ENCODE peak calls at places on chromosomes 1 and 21, in ten cellular contexts. U is memory B cell; P is AG20443; X is progenitor cell of endocrine pancreas; O is fibroblast of pulmonary artery; Q is HEK293T; I is Calu3; Z is bronchial epithelial cell; E is activated CD4-positive, alpha-beta T cell treated with anti-CD3 and anti-CD28 coated beads, Interleukin-2, amount 50 U/mL, for 24 hours; T is nucleus accumbens. K is an unnamed sample.

GRCh38 chr21:44926364-44927101 is 5.8 kb upstream of the ITGB2 start:
- DNase-seq in U (no peak), P (peak), X (no peak), O (no peak), Q (no peak), I (no peak), Z (peak), E (no peak), T (no peak), K (no peak)

GRCh38 chr1:93164816-93165215 is 15.4 kb downstream of the TMED5 start:
- DNase-seq in U (no peak), P (no peak), X (no peak), O (no peak), Q (no peak), I (no peak), Z (no peak), E (no peak), T (no peak), K (no peak)

GRCh38 chr1:236168716-236169429 is 26.5 kb downstream of the GPR137B start:
- DNase-seq in U (no peak), P (no peak), X (no peak), O (peak), Q (no peak), I (peak), Z (peak), E (no peak), T (no peak), K (peak)

GRCh38 chr1:229594227-229595008 is 31.5 kb downstream of the TAF5L start:
- DNase-seq in U (no peak), P (no peak), X (no peak), O (no peak), Q (no peak), I (no peak), Z (no peak), E (no peak), T (no peak), K (no peak)

GRCh38 chr21:33663241-33663640 is 20.9 kb downstream of the ITSN1 start:
- DNase-seq in U (no peak), P (peak), X (no peak), O (no peak), Q (no peak), I (no peak), Z (no peak), E (no peak), T (no peak), K (no peak)

GRCh38 chr1:195898924-195899323 is 709.3 kb downstream of the KCNT2 start:
- DNase-seq in U (no peak), P (no peak), X (no peak), O (no peak), Q (no peak), I (no peak), Z (no peak), E (no peak), T (no peak), K (no peak)

GRCh38 chr1:7678491-7679158 is 92.5 kb upstream of the VAMP3 start:
- DNase-seq in U (no peak), P (no peak), X (no peak), O (no peak), Q (no peak), I (no peak), Z (no peak), E (no peak), T (no peak), K (no peak)

GRCh38 chr1:34316773-34317172 is 140.1 kb downstream of the C1orf94 start:
- DNase-seq in U (no peak), P (no peak), X (no peak), O (no peak), Q (no peak), I (no peak), Z (no peak), E (no peak), T (no peak), K (no peak)

GRCh38 chr1:177934461-177934860 is 35.4 kb downstream of the SEC16B start:
- DNase-seq in U (no peak), P (no peak), X (no peak), O (no peak), Q (no peak), I (no peak), Z (no peak), E (no peak), T (no peak), K (no peak)

GRCh38 chr21:42760977-42761751 is 107.7 kb downstream of the PDE9A start:
- DNase-seq in U (no peak), P (no peak), X (no peak), O (no peak), Q (no peak), I (no peak), Z (no peak), E (no peak), T (no peak), K (no peak)

GRCh38 chr1:244826712-244827111 is 8.7 kb upstream of the COX20 start:
- DNase-seq in U (no peak), P (no peak), X (no peak), O (no peak), Q (no peak), I (no peak), Z (no peak), E (no peak), T (no peak), K (no peak)

GRCh38 chr1:30642391-30643120 is 80.8 kb downstream of the MATN1 start:
- DNase-seq in U (no peak), P (no peak), X (no peak), O (no peak), Q (no peak), I (no peak), Z (no peak), E (no peak), T (no peak), K (no peak)

GRCh38 chr1:108575241-108575850 is 15.4 kb downstream of the EEIG2 start:
- DNase-seq in U (no peak), P (peak), X (no peak), O (peak), Q (no peak), I (no peak), Z (no peak), E (no peak), T (no peak), K (no peak)

GRCh38 chr1:43834280-43835140 is 99.1 kb upstream of the ARTN start:
- DNase-seq in U (no peak), P (peak), X (no peak), O (peak), Q (no peak), I (peak), Z (peak), E (no peak), T (no peak), K (peak)

K was measured in NCI-H226.